ENCODE peak calls at places on chromosomes 4 and X, in four cellular contexts. M is NCI-H1436, U is amygdala, B is NCI-H2171 treated with DMSO at 0.1 percent for 48 hours. D is an unnamed sample.

GRCh38 chr4:151676301-151676700 is 84.5 kb downstream of the GATB start:
- DNase-seq in U (no peak), B (peak), M (no peak), D (no peak)

GRCh38 chrX:31251336-31251735 is 179.5 kb upstream of the FTHL17 start:
- DNase-seq in M (no peak), B (no peak), U (no peak), D (no peak)

GRCh38 chrX:93673056-93673868 is at the start of gene NAP1L3:
- DNase-seq in B (peak), U (peak), M (peak), D (peak)

GRCh38 chrX:11212741-11213140 is 80.5 kb upstream of the AMELX start:
- DNase-seq in B (no peak), M (no peak), U (no peak), D (no peak)

GRCh38 chrX:134585446-134585845 is 72.8 kb downstream of the PLAC1 start:
- DNase-seq in M (no peak), B (no peak), U (no peak), D (no peak)

GRCh38 chr4:1010522-1011021 is 854 bp upstream of the FGFRL1 start:
- DNase-seq in M (no peak), B (peak), U (no peak), D (no peak)

GRCh38 chr4:130675262-130675661 is 1579.3 kb downstream of the C4orf33 start:
- DNase-seq in M (no peak), U (no peak), B (no peak), D (peak)

GRCh38 chr4:69858683-69859082 is 1.3 kb downstream of the SULT1E1 start:
- DNase-seq in M (peak), U (no peak), B (peak), D (no peak)

GRCh38 chr4:156889616-156890594 is 81.7 kb downstream of the PDGFC start:
- DNase-seq in U (no peak), B (no peak), M (no peak), D (no peak)

GRCh38 chr4:52201705-52202104 is 150.6 kb downstream of the SPATA18 start:
- DNase-seq in M (no peak), B (no peak), U (no peak), D (no peak)

GRCh38 chrX:9141496-9141895 is 107.6 kb upstream of the FAM9B start:
- DNase-seq in M (no peak), U (no peak), B (no peak), D (no peak)

GRCh38 chr4:168830777-168831512 is 179.1 kb downstream of the CBR4 start:
- DNase-seq in U (no peak), B (no peak), M (no peak), D (no peak)

GRCh38 chr4:86965019-86965976 is 30.5 kb downstream of the AFF1 start:
- DNase-seq in M (no peak), B (no peak), U (no peak), D (no peak)

GRCh38 chr4:136935305-136935704 is 597.0 kb downstream of the PCDH18 start:
- DNase-seq in M (no peak), U (no peak), B (no peak), D (no peak)

GRCh38 chrX:94551831-94552230 is 877.8 kb downstream of the FAM133A start:
- DNase-seq in M (no peak), B (no peak), U (no peak), D (no peak)

GRCh38 chr4:95998311-95998710 is 158.4 kb downstream of the PDHA2 start:
- DNase-seq in B (no peak), U (no peak), M (no peak), D (no peak)

GRCh38 chr4:119233750-119234149 is 21.2 kb downstream of the USP53 start:
- DNase-seq in U (no peak), B (no peak), M (no peak), D (no peak)

GRCh38 chr4:156723951-156724668 is 247.5 kb downstream of the PDGFC start:
- DNase-seq in B (no peak), M (no peak), U (no peak), D (no peak)

GRCh38 chr4:184473515-184474260 is 662 bp downstream of the IRF2 start:
- DNase-seq in U (no peak), B (no peak), M (no peak), D (peak)

GRCh38 chrX:121052122-121052521 is 4.7 kb downstream of the GLUD2 start:
- DNase-seq in M (no peak), B (no peak), U (no peak), D (no peak)

GRCh38 chr4:36523182-36523581 is 241.8 kb downstream of the DTHD1 start:
- DNase-seq in U (no peak), M (no peak), B (no peak), D (no peak)

GRCh38 chr4:94357624-94358023 is 15.0 kb upstream of the HPGDS start:
- DNase-seq in B (no peak), U (no peak), M (no peak), D (no peak)

GRCh38 chr4:170089743-170090666 is at the start of gene AADAT:
- DNase-seq in U (peak), B (peak), M (peak), D (peak)

GRCh38 chrX:150772150-150772970 is 79.2 kb downstream of the MTMR1 start:
- DNase-seq in M (peak), U (no peak), B (peak), D (peak)

GRCh38 chr4:16916719-16917337 is 18.4 kb upstream of the LDB2 start:
- DNase-seq in B (peak), M (no peak), U (no peak), D (peak)

D was measured in NCI-H1930.